ENCODE peak calls at places on chromosomes 5 and 9, in nine cellular contexts. One of them, this sample, is unnamed.

GRCh38 chr9:71706172-71706571 is 62.1 kb downstream of the CEMIP2 start:
- DNase-seq in right cardiac atrium: no peak
- DNase-seq in HEK293T: no peak
- DNase-seq in NCI-H187: no peak
- DNase-seq in HTR-8/SVneo: no peak
- DNase-seq in H54: no peak
- DNase-seq in right atrium auricular region: no peak
- DNase-seq in RWPE2: no peak
- DNase-seq in H9: no peak
- DNase-seq in this sample: no peak

GRCh38 chr5:94544031-94544650 is 74.3 kb downstream of the KIAA0825 start:
- DNase-seq in HEK293T: no peak
- DNase-seq in H9: no peak
- DNase-seq in NCI-H187: no peak
- DNase-seq in RWPE2: no peak
- DNase-seq in H54: no peak
- DNase-seq in right atrium auricular region: no peak
- DNase-seq in right cardiac atrium: no peak
- DNase-seq in HTR-8/SVneo: no peak
- DNase-seq in this sample: no peak

GRCh38 chr5:119017999-119018398 is 29.7 kb upstream of the DTWD2 start:
- DNase-seq in right cardiac atrium: no peak
- DNase-seq in H9: no peak
- DNase-seq in RWPE2: no peak
- DNase-seq in H54: no peak
- DNase-seq in HEK293T: no peak
- DNase-seq in HTR-8/SVneo: no peak
- DNase-seq in right atrium auricular region: no peak
- DNase-seq in NCI-H187: no peak
- DNase-seq in this sample: no peak

GRCh38 chr5:11468334-11469039 is 435.8 kb downstream of the CTNND2 start:
- DNase-seq in HEK293T: no peak
- DNase-seq in H54: no peak
- DNase-seq in right cardiac atrium: no peak
- DNase-seq in right atrium auricular region: no peak
- DNase-seq in H9: no peak
- DNase-seq in RWPE2: no peak
- DNase-seq in NCI-H187: no peak
- DNase-seq in HTR-8/SVneo: no peak
- DNase-seq in this sample: no peak

GRCh38 chr5:178526796-178527457 is 63.3 kb downstream of the COL23A1 start:
- DNase-seq in right atrium auricular region: no peak
- DNase-seq in RWPE2: no peak
- DNase-seq in HEK293T: no peak
- DNase-seq in HTR-8/SVneo: no peak
- DNase-seq in right cardiac atrium: no peak
- DNase-seq in H54: peak; percentile 16
- DNase-seq in H9: no peak
- DNase-seq in NCI-H187: no peak
- DNase-seq in this sample: no peak

GRCh38 chr5:173472164-173472563 is 143.9 kb upstream of the STC2 start:
- DNase-seq in HEK293T: no peak
- DNase-seq in right cardiac atrium: peak; percentile 65
- DNase-seq in RWPE2: no peak
- DNase-seq in HTR-8/SVneo: peak; percentile 60
- DNase-seq in NCI-H187: no peak
- DNase-seq in H54: peak; percentile 61
- DNase-seq in H9: no peak
- DNase-seq in right atrium auricular region: peak; percentile 88
- DNase-seq in this sample: peak; percentile 90

GRCh38 chr9:86075132-86075807 is 24.1 kb downstream of the GOLM1 start:
- DNase-seq in HEK293T: no peak
- DNase-seq in RWPE2: no peak
- DNase-seq in NCI-H187: no peak
- DNase-seq in HTR-8/SVneo: no peak
- DNase-seq in H9: no peak
- DNase-seq in right cardiac atrium: no peak
- DNase-seq in right atrium auricular region: no peak
- DNase-seq in H54: no peak
- DNase-seq in this sample: no peak

GRCh38 chr9:95807326-95807947 is 68.1 kb upstream of the ERCC6L2 start:
- DNase-seq in HEK293T: no peak
- DNase-seq in NCI-H187: no peak
- DNase-seq in RWPE2: no peak
- DNase-seq in right atrium auricular region: no peak
- DNase-seq in HTR-8/SVneo: no peak
- DNase-seq in H54: no peak
- DNase-seq in H9: no peak
- DNase-seq in right cardiac atrium: no peak
- DNase-seq in this sample: no peak

GRCh38 chr9:130022566-130023146 is 20.3 kb downstream of the FNBP1 start:
- DNase-seq in right cardiac atrium: no peak
- DNase-seq in H54: no peak
- DNase-seq in NCI-H187: no peak
- DNase-seq in right atrium auricular region: no peak
- DNase-seq in H9: no peak
- DNase-seq in HEK293T: no peak
- DNase-seq in HTR-8/SVneo: no peak
- DNase-seq in RWPE2: no peak
- DNase-seq in this sample: no peak

GRCh38 chr5:124841829-124842712 is 95.6 kb upstream of the ZNF608 start:
- DNase-seq in HTR-8/SVneo: no peak
- DNase-seq in right cardiac atrium: peak; percentile 70
- DNase-seq in NCI-H187: no peak
- DNase-seq in HEK293T: no peak
- DNase-seq in H54: no peak
- DNase-seq in H9: no peak
- DNase-seq in right atrium auricular region: peak; percentile 72
- DNase-seq in RWPE2: no peak
- DNase-seq in this sample: no peak

GRCh38 chr5:27276119-27276518 is 237.7 kb upstream of the CDH9 start:
- DNase-seq in HEK293T: no peak
- DNase-seq in right cardiac atrium: no peak
- DNase-seq in HTR-8/SVneo: no peak
- DNase-seq in H54: no peak
- DNase-seq in H9: no peak
- DNase-seq in right atrium auricular region: no peak
- DNase-seq in NCI-H187: no peak
- DNase-seq in RWPE2: no peak
- DNase-seq in this sample: no peak

GRCh38 chr9:81626511-81626910 is 62.8 kb downstream of the TLE1 start:
- DNase-seq in right atrium auricular region: no peak
- DNase-seq in H54: peak; percentile 37
- DNase-seq in H9: no peak
- DNase-seq in NCI-H187: no peak
- DNase-seq in right cardiac atrium: no peak
- DNase-seq in HEK293T: no peak
- DNase-seq in RWPE2: peak; percentile 81
- DNase-seq in HTR-8/SVneo: no peak
- DNase-seq in this sample: no peak

GRCh38 chr9:95373069-95373681 is 55.7 kb upstream of the FANCC start:
- DNase-seq in HTR-8/SVneo: peak; percentile 50
- DNase-seq in right cardiac atrium: no peak
- DNase-seq in NCI-H187: no peak
- DNase-seq in H54: peak; percentile 47
- DNase-seq in RWPE2: no peak
- DNase-seq in H9: no peak
- DNase-seq in HEK293T: no peak
- DNase-seq in right atrium auricular region: no peak
- DNase-seq in this sample: peak; percentile 59

GRCh38 chr5:148230240-148230639 is 8.1 kb upstream of the MARCOL start:
- DNase-seq in RWPE2: no peak
- DNase-seq in HTR-8/SVneo: no peak
- DNase-seq in H54: no peak
- DNase-seq in H9: no peak
- DNase-seq in NCI-H187: no peak
- DNase-seq in right cardiac atrium: no peak
- DNase-seq in right atrium auricular region: no peak
- DNase-seq in HEK293T: no peak
- DNase-seq in this sample: no peak

GRCh38 chr5:179256229-179257189 is 88.8 kb downstream of the ADAMTS2 start:
- DNase-seq in HTR-8/SVneo: no peak
- DNase-seq in right cardiac atrium: peak; percentile 72
- DNase-seq in H54: no peak
- DNase-seq in RWPE2: peak; percentile 51
- DNase-seq in right atrium auricular region: peak; percentile 57
- DNase-seq in HEK293T: no peak
- DNase-seq in NCI-H187: no peak
- DNase-seq in H9: peak; percentile 6
- DNase-seq in this sample: no peak

GRCh38 chr9:127825319-127826051 is 22.8 kb downstream of the FPGS start:
- DNase-seq in H9: peak; percentile 95
- DNase-seq in RWPE2: no peak
- DNase-seq in HEK293T: peak; percentile 83
- DNase-seq in right cardiac atrium: peak; percentile 89
- DNase-seq in NCI-H187: no peak
- DNase-seq in right atrium auricular region: no peak
- DNase-seq in H54: no peak
- DNase-seq in HTR-8/SVneo: no peak
- DNase-seq in this sample: no peak

GRCh38 chr9:4742246-4742645 is 1.2 kb upstream of the AK3 start:
- DNase-seq in HTR-8/SVneo: no peak
- DNase-seq in right atrium auricular region: no peak
- DNase-seq in right cardiac atrium: no peak
- DNase-seq in NCI-H187: no peak
- DNase-seq in RWPE2: no peak
- DNase-seq in H54: no peak
- DNase-seq in HEK293T: no peak
- DNase-seq in H9: no peak
- DNase-seq in this sample: no peak

GRCh38 chr9:118170032-118170955 is 466.1 kb downstream of the TLR4 start:
- DNase-seq in right cardiac atrium: no peak
- DNase-seq in HEK293T: peak; percentile 45
- DNase-seq in RWPE2: no peak
- DNase-seq in NCI-H187: no peak
- DNase-seq in H9: peak; percentile 74
- DNase-seq in HTR-8/SVneo: peak; percentile 21
- DNase-seq in H54: peak; percentile 35
- DNase-seq in right atrium auricular region: no peak
- DNase-seq in this sample: peak; percentile 88

GRCh38 chr5:55934117-55934613 is 60.6 kb downstream of the IL6ST start:
- DNase-seq in HTR-8/SVneo: no peak
- DNase-seq in right cardiac atrium: no peak
- DNase-seq in RWPE2: no peak
- DNase-seq in H54: no peak
- DNase-seq in HEK293T: no peak
- DNase-seq in H9: no peak
- DNase-seq in right atrium auricular region: no peak
- DNase-seq in NCI-H187: no peak
- DNase-seq in this sample: no peak

GRCh38 chr5:151340004-151340403 is 7.4 kb downstream of the SLC36A2 start:
- DNase-seq in HTR-8/SVneo: no peak
- DNase-seq in H54: no peak
- DNase-seq in NCI-H187: no peak
- DNase-seq in RWPE2: no peak
- DNase-seq in H9: no peak
- DNase-seq in HEK293T: no peak
- DNase-seq in right atrium auricular region: no peak
- DNase-seq in right cardiac atrium: no peak
- DNase-seq in this sample: no peak

GRCh38 chr9:92711844-92712243 is 41.9 kb upstream of the IPPK start:
- DNase-seq in H9: no peak
- DNase-seq in HTR-8/SVneo: no peak
- DNase-seq in right atrium auricular region: no peak
- DNase-seq in RWPE2: no peak
- DNase-seq in H54: no peak
- DNase-seq in NCI-H187: no peak
- DNase-seq in HEK293T: no peak
- DNase-seq in right cardiac atrium: no peak
- DNase-seq in this sample: no peak

GRCh38 chr9:469672-470040 is 255.0 kb downstream of the DOCK8 start:
- DNase-seq in NCI-H187: no peak
- DNase-seq in H54: no peak
- DNase-seq in RWPE2: peak; percentile 46
- DNase-seq in right cardiac atrium: peak; percentile 60
- DNase-seq in HTR-8/SVneo: no peak
- DNase-seq in right atrium auricular region: no peak
- DNase-seq in H9: peak; percentile 59
- DNase-seq in HEK293T: no peak
- DNase-seq in this sample: no peak

GRCh38 chr5:17808566-17808965 is 174.3 kb downstream of the TAF11L14 start:
- DNase-seq in right atrium auricular region: no peak
- DNase-seq in right cardiac atrium: no peak
- DNase-seq in HTR-8/SVneo: no peak
- DNase-seq in H9: no peak
- DNase-seq in RWPE2: no peak
- DNase-seq in H54: no peak
- DNase-seq in HEK293T: no peak
- DNase-seq in NCI-H187: no peak
- DNase-seq in this sample: no peak

GRCh38 chr9:131752231-131752884 is 12.5 kb upstream of the RAPGEF1 start:
- DNase-seq in RWPE2: no peak
- DNase-seq in NCI-H187: no peak
- DNase-seq in right atrium auricular region: no peak
- DNase-seq in HEK293T: no peak
- DNase-seq in H54: no peak
- DNase-seq in right cardiac atrium: no peak
- DNase-seq in H9: no peak
- DNase-seq in HTR-8/SVneo: no peak
- DNase-seq in this sample: no peak

GRCh38 chr9:34119713-34120112 is 6.8 kb downstream of the DCAF12 start:
- DNase-seq in RWPE2: no peak
- DNase-seq in H54: no peak
- DNase-seq in right cardiac atrium: no peak
- DNase-seq in right atrium auricular region: no peak
- DNase-seq in HTR-8/SVneo: no peak
- DNase-seq in NCI-H187: no peak
- DNase-seq in H9: no peak
- DNase-seq in HEK293T: no peak
- DNase-seq in this sample: no peak

GRCh38 chr9:135531096-135531495 is 9.9 kb downstream of the LCN1 start:
- DNase-seq in H9: no peak
- DNase-seq in NCI-H187: no peak
- DNase-seq in right atrium auricular region: no peak
- DNase-seq in H54: no peak
- DNase-seq in right cardiac atrium: no peak
- DNase-seq in HEK293T: no peak
- DNase-seq in RWPE2: peak; percentile 12
- DNase-seq in HTR-8/SVneo: no peak
- DNase-seq in this sample: no peak

GRCh38 chr9:85040141-85040540 is 370.6 kb downstream of the NTRK2 start:
- DNase-seq in right cardiac atrium: no peak
- DNase-seq in right atrium auricular region: no peak
- DNase-seq in NCI-H187: no peak
- DNase-seq in HTR-8/SVneo: no peak
- DNase-seq in HEK293T: no peak
- DNase-seq in H9: no peak
- DNase-seq in RWPE2: no peak
- DNase-seq in H54: no peak
- DNase-seq in this sample: no peak

GRCh38 chr5:174378116-174378874 is 332.8 kb downstream of the NSG2 start:
- DNase-seq in right atrium auricular region: no peak
- DNase-seq in HTR-8/SVneo: no peak
- DNase-seq in H54: no peak
- DNase-seq in HEK293T: no peak
- DNase-seq in RWPE2: no peak
- DNase-seq in NCI-H187: no peak
- DNase-seq in H9: no peak
- DNase-seq in right cardiac atrium: no peak
- DNase-seq in this sample: no peak

GRCh38 chr5:10896016-10896415 is 135.0 kb upstream of the DAP start:
- DNase-seq in HEK293T: no peak
- DNase-seq in HTR-8/SVneo: no peak
- DNase-seq in H9: no peak
- DNase-seq in right atrium auricular region: no peak
- DNase-seq in RWPE2: no peak
- DNase-seq in NCI-H187: no peak
- DNase-seq in right cardiac atrium: no peak
- DNase-seq in H54: no peak
- DNase-seq in this sample: no peak

GRCh38 chr9:97491216-97491999 is 10.1 kb upstream of the TMOD1 start:
- DNase-seq in right atrium auricular region: no peak
- DNase-seq in HTR-8/SVneo: no peak
- DNase-seq in HEK293T: no peak
- DNase-seq in RWPE2: no peak
- DNase-seq in H9: no peak
- DNase-seq in right cardiac atrium: no peak
- DNase-seq in NCI-H187: no peak
- DNase-seq in H54: no peak
- DNase-seq in this sample: no peak

GRCh38 chr9:33164138-33164809 is 2.9 kb downstream of the B4GALT1 start:
- DNase-seq in HTR-8/SVneo: no peak
- DNase-seq in right atrium auricular region: peak; percentile 58
- DNase-seq in right cardiac atrium: no peak
- DNase-seq in H9: no peak
- DNase-seq in NCI-H187: no peak
- DNase-seq in HEK293T: no peak
- DNase-seq in RWPE2: no peak
- DNase-seq in H54: no peak
- DNase-seq in this sample: peak; percentile 48

This sample was measured in SJCRH30.